ENCODE peak calls at places on chromosomes 16 and 17, in eight cellular contexts. F is ascending aorta, C is mammary epithelial cell, V is kidney epithelial cell, P is AG09319, H is fibroblast of lung, J is right lobe of liver, D is activated B cell treated with CpG ODN at 0.5 μM for 24 hours. L is an unnamed sample.

GRCh38 chr16:49563666-49564065 is 190.1 kb downstream of the C16orf78 start:
- DNase-seq in C (no peak), V (peak; percentile 19), P (no peak), D (no peak), H (no peak), J (no peak), F (no peak), L (no peak)

GRCh38 chr16:46911038-46911437 is 26.9 kb downstream of the GPT2 start:
- DNase-seq in P (no peak), D (no peak), V (no peak), F (no peak), J (no peak), H (no peak), C (no peak), L (no peak)

GRCh38 chr16:3640632-3641501 is 13.6 kb upstream of the DNASE1 start:
- DNase-seq in F (no peak), P (no peak), C (no peak), V (no peak), H (no peak), D (no peak), J (no peak), L (no peak)

GRCh38 chr17:57407287-57408063 is 151.2 kb downstream of the MSI2 start:
- DNase-seq in J (no peak), F (no peak), P (no peak), D (no peak), V (no peak), H (no peak), C (no peak), L (no peak)

GRCh38 chr17:4708436-4708835 is 2.0 kb upstream of the ARRB2 start:
- DNase-seq in D (no peak), J (no peak), P (no peak), C (no peak), H (no peak), F (no peak), V (no peak), L (no peak)

GRCh38 chr16:58197314-58198012 is 443 bp downstream of the CSNK2A2 start:
- DNase-seq in F (no peak), J (no peak), C (no peak), H (no peak), D (peak; percentile 24), V (no peak), P (no peak), L (no peak)

GRCh38 chr17:2745317-2746037 is 4.0 kb downstream of the CCDC92B start:
- DNase-seq in D (no peak), H (no peak), P (no peak), C (no peak), V (no peak), F (no peak), J (no peak), L (no peak)

GRCh38 chr16:73725147-73725546 is 571.5 kb upstream of the PSMD7 start:
- DNase-seq in J (no peak), F (no peak), H (no peak), C (no peak), P (no peak), V (no peak), D (no peak), L (no peak)

GRCh38 chr17:19876524-19877161 is 8.9 kb upstream of the ULK2 start:
- DNase-seq in C (no peak), P (no peak), F (no peak), J (peak; percentile 74), V (no peak), D (no peak), H (no peak), L (no peak)

GRCh38 chr17:54891176-54891821 is 9.4 kb upstream of the TOM1L1 start:
- DNase-seq in D (no peak), H (peak; percentile 77), P (no peak), J (no peak), V (no peak), C (peak; percentile 64), F (no peak), L (no peak)

GRCh38 chr16:54055191-54055590 is 231.4 kb downstream of the IRX3 start:
- DNase-seq in C (no peak), D (no peak), V (no peak), P (no peak), F (no peak), J (no peak), H (no peak), L (no peak)

GRCh38 chr17:80512233-80512632 is 32.4 kb upstream of the RPTOR start:
- DNase-seq in C (no peak), P (no peak), F (no peak), D (no peak), V (no peak), H (no peak), J (no peak), L (no peak)

GRCh38 chr17:2056221-2057129 is 1.6 kb downstream of the HIC1 start:
- DNase-seq in C (no peak), J (no peak), F (no peak), P (no peak), D (peak; percentile 60), V (no peak), H (peak; percentile 74), L (no peak)

GRCh38 chr17:76686538-76687277 is 24.1 kb downstream of the MXRA7 start:
- DNase-seq in D (no peak), F (no peak), J (no peak), P (no peak), V (no peak), H (no peak), C (no peak), L (no peak)

GRCh38 chr16:46658925-46659324 is 30.1 kb downstream of the VPS35 start:
- DNase-seq in F (peak; percentile 12), P (no peak), C (no peak), H (no peak), V (no peak), J (peak; percentile 59), D (peak; percentile 26), L (no peak)

GRCh38 chr16:78813917-78814316 is 714.5 kb downstream of the WWOX start:
- DNase-seq in H (no peak), V (no peak), D (no peak), P (no peak), J (no peak), C (no peak), F (no peak), L (no peak)

GRCh38 chr17:4625181-4625601 is 16.3 kb downstream of the ALOX15 start:
- DNase-seq in V (no peak), H (peak; percentile 58), F (no peak), P (no peak), J (no peak), C (no peak), D (no peak), L (no peak)

GRCh38 chr17:27577124-27577761 is 53.7 kb upstream of the LGALS9 start:
- DNase-seq in C (peak; percentile 49), D (no peak), V (no peak), P (no peak), H (peak; percentile 51), F (no peak), J (no peak), L (no peak)

GRCh38 chr17:39954876-39955275 is 7.9 kb upstream of the GSDMA start:
- DNase-seq in J (no peak), C (no peak), D (no peak), V (no peak), H (no peak), P (no peak), F (no peak), L (no peak)
- TF ChIP-seq CTCF in J (no peak), C (no peak), D (no peak), V (no peak), H (no peak), P (no peak), F (no peak), L (no peak)

DNA sequence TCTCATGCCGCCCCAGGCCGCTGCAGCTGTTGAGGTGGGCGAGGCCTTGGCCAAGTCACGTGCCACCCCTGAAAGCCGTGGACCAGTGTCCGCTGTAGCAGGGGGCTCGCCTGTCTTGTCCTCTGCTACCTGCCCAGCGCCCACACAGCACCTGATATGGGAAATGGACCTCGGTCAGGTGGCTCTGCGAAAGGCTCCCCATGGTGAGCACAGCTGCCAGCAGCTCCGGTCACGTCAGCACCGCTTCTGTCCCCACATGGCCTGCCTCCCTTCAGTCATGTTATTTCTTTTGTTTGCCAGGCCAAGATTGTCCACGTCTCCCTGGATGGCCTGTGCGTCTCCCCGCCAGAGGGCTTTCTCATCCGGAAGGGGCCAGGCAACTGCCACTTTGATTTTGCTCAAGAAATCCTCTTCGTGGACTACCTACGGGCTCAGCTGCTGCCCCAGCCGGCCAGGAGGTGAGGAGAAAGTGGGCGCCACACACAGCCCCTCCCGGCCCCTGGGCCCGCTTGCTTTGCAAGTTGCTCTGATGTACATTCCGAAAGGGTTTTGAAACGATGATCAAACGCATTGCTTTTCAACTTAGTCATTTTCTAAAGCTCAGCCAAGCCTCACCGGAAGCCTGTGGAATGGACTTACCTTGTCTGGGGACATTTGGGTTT is 219.7 kb downstream of the KATNIP start:
- DNase-seq in F (no peak), C (peak; percentile 71), D (no peak), P (no peak), J (peak; percentile 37), V (peak; percentile 82), H (no peak), L (no peak)
- TF ChIP-seq CTCF in F (peak; percentile 9), C (no peak), D (no peak), P (no peak), J (no peak), V (no peak), H (no peak), L (no peak)

DNA sequence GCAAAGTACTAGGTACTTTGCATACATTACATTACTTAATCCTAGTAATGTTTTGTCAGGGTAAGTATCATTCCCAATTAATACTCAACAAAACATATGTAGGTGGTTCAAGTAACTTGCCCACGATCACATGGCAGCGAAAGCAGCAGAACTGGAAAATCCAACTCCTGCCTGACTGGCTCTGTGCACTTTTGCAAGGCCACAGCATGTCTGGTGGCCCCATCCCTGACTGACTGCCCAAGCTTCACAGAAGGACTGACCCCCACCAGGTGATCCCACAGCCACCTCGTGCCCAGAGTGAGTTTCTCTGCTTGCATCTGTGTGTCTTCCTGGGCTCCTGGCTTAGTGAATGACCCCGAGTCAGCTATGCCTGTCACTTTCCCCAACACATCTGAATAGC is 11.4 kb downstream of the CNP start:
- DNase-seq in J (no peak), V (no peak), P (no peak), F (no peak), H (no peak), D (no peak), C (no peak), L (no peak)
- TF ChIP-seq CTCF in J (no peak), V (no peak), P (no peak), F (no peak), H (no peak), D (no peak), C (no peak), L (no peak)

DNA sequence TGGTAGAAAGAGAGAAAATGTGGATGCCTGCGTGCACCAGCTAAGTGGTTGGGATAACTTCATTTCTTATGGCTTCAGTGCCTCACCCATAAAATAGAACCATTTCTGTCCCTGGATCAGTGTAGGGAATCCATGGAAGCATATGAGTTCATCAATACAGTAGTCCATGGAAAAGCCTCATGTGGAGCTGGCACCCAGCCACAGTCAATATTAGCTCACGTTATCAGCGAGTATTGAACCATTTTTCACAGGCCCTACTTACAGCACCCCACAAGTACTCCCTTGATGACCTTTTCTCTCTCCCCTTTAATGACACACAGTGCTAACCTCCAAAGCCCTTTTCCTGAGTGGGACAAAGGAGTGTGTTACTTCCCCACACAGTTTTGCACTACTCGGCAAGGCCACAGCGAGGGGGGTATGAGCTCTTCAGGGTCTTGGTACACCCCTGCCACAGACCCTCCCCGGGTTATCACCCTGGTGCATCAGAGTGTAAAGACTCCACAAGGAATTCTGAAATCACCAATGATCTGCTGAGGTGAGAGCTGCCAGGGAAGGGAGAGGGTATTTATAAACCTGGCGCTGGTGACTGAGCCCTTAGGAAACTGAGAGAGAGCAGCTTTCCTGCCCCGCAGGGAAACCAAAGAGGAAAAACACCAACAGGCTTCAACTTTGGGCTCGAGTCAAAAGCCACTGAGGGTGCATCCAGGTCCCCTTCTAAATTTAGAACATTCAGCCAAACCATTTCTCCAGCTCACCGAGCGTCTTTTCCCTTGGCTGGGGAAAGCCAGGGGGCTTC is 36.9 kb downstream of the DYNLRB2 start:
- DNase-seq in J (no peak), V (no peak), P (no peak), D (no peak), H (no peak), C (no peak), F (no peak), L (no peak)
- TF ChIP-seq CTCF in J (no peak), V (no peak), P (no peak), D (no peak), H (no peak), C (no peak), F (no peak), L (no peak)

L was measured in natural killer cell.